ENCODE peak calls at places on chromosomes 13 and 19, in seven cellular contexts. X is tibial artery, Q is osteoblast, E is suprapubic skin, S is pancreas, A is breast epithelium, G is iPS DF 6.9. I is an unnamed sample.
A peak's percentile ranks its signal among the peaks of the same experiment; 100 is the strongest.

GRCh38 chr13:24281188-24282008 is 28.0 kb upstream of the C1QTNF9 start:
- DNase-seq in A (no peak), Q (no peak), E (no peak), X (no peak), S (no peak), G (no peak), I (no peak)

GRCh38 chr13:43546260-43546659 is 240.5 kb downstream of the ENOX1 start:
- DNase-seq in E (no peak), Q (no peak), A (no peak), X (no peak), G (no peak), S (no peak), I (no peak)

GRCh38 chr13:34682406-34682805 is 259.7 kb upstream of the NBEA start:
- DNase-seq in G (no peak), A (no peak), Q (no peak), X (no peak), S (no peak), E (no peak), I (no peak)

GRCh38 chr13:110119943-110120905 is 186.7 kb downstream of the COL4A1 start:
- DNase-seq in X (no peak), Q (no peak), G (no peak), A (no peak), S (no peak), E (no peak), I (no peak)

GRCh38 chr13:44281252-44282000 is 92.2 kb upstream of the SERP2 start:
- DNase-seq in E (no peak), G (no peak), X (no peak), Q (no peak), S (no peak), A (no peak), I (no peak)

GRCh38 chr19:9070066-9070465 is 16.8 kb upstream of the OR1M1 start:
- DNase-seq in X (no peak), A (no peak), G (no peak), S (no peak), Q (no peak), E (no peak), I (no peak)

GRCh38 chr19:48636859-48637448 is at the start of gene DBP:
- DNase-seq in Q (peak; percentile 92), E (no peak), G (no peak), S (peak; percentile 76), A (no peak), X (peak; percentile 87), I (no peak)

GRCh38 chr19:28492616-28493015 is 720.3 kb downstream of the UQCRFS1 start:
- DNase-seq in G (no peak), S (no peak), Q (no peak), X (no peak), A (no peak), E (no peak), I (no peak)

GRCh38 chr13:45975337-45975736 is 77.2 kb downstream of the ZC3H13 start:
- DNase-seq in E (no peak), G (no peak), Q (no peak), S (no peak), A (no peak), X (no peak), I (no peak)

GRCh38 chr13:51501592-51502205 is 48.9 kb upstream of the INTS6 start:
- DNase-seq in E (no peak), Q (no peak), A (no peak), G (no peak), S (no peak), X (no peak), I (no peak)

GRCh38 chr19:6220385-6221191 is 59.2 kb downstream of the MLLT1 start:
- DNase-seq in E (no peak), G (no peak), Q (peak; percentile 99), A (no peak), S (no peak), X (peak; percentile 86), I (no peak)

GRCh38 chr13:61685683-61686013 is 270.0 kb upstream of the PCDH20 start:
- DNase-seq in Q (no peak), E (no peak), G (peak; percentile 20), X (no peak), S (no peak), A (no peak), I (no peak)

GRCh38 chr19:45526143-45526542 is 18.9 kb downstream of the VASP start:
- DNase-seq in Q (peak; percentile 96), G (peak; percentile 88), E (no peak), S (no peak), A (no peak), X (peak; percentile 85), I (peak; percentile 36)

GRCh38 chr13:75161804-75162203 is 320.2 kb downstream of the TBC1D4 start:
- DNase-seq in A (no peak), Q (no peak), X (no peak), G (no peak), E (no peak), S (no peak), I (no peak)

GRCh38 chr13:39364797-39365468 is 238.1 kb downstream of the LHFPL6 start:
- DNase-seq in S (no peak), G (no peak), E (no peak), X (no peak), A (no peak), Q (no peak), I (no peak)

GRCh38 chr13:88074794-88075509 is 403.8 kb downstream of the SLITRK5 start:
- DNase-seq in Q (no peak), A (no peak), S (no peak), G (no peak), E (peak; percentile 61), X (no peak), I (no peak)

GRCh38 chr19:5961969-5962945 is 15.7 kb downstream of the RANBP3 start:
- DNase-seq in Q (peak; percentile 91), A (peak; percentile 64), E (no peak), G (no peak), X (no peak), S (peak; percentile 74), I (no peak)

GRCh38 chr13:51000576-51001260 is 91.1 kb downstream of the RNASEH2B start:
- DNase-seq in S (no peak), Q (no peak), G (no peak), E (no peak), A (no peak), X (no peak), I (no peak)

GRCh38 chr19:6743071-6743470 is 3.6 kb downstream of the TRIP10 start:
- DNase-seq in G (no peak), A (no peak), E (no peak), Q (peak; percentile 68), S (no peak), X (no peak), I (no peak)

GRCh38 chr19:54459282-54460229 is 4.0 kb downstream of the LENG9 start:
- DNase-seq in X (no peak), G (no peak), Q (peak; percentile 76), E (peak; percentile 69), A (no peak), S (peak; percentile 67), I (no peak)

GRCh38 chr13:104993708-104994107 is 1541.8 kb downstream of the EFNB2 start:
- DNase-seq in A (no peak), G (no peak), X (no peak), E (no peak), Q (no peak), S (no peak), I (no peak)

GRCh38 chr19:30877591-30878230 is 471.5 kb downstream of the TSHZ3 start:
- DNase-seq in Q (no peak), A (no peak), X (peak; percentile 70), E (no peak), S (no peak), G (no peak), I (no peak)
- H3K27ac ChIP-seq in Q (no peak overlapping the region), A (no peak overlapping the region), X (no peak overlapping the region), E (no peak overlapping the region), S (no peak overlapping the region), G (no peak overlapping the region), I (no peak overlapping the region)

DNA sequence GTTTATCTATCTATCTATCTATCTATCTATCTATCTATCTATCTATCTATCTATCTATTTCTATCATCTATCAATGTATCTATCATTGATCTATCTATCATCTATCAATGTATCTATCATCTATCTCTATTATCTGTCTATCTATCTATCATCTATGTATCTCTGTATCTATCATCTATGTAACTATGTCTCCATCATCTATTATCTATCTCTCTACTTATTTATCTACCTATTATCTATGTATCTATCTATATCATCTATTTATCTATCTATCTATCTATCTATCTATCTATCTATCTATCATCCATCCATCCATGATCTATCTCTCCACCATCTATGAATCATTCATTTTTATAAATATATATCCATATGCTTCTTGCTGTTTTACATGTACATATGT is 15.8 kb downstream of the CYP4F3 start:
- DNase-seq in G (no peak), S (no peak), Q (no peak), E (no peak), X (no peak), A (no peak), I (no peak)
- H3K27ac ChIP-seq in G (no peak overlapping the region), S (no peak overlapping the region), Q (no peak overlapping the region), E (no peak overlapping the region), X (no peak overlapping the region), A (no peak overlapping the region), I (no peak overlapping the region)

GRCh38 chr13:114012141-114012540 is 38.3 kb upstream of the C13orf46 start:
- DNase-seq in A (no peak), G (no peak), E (no peak), X (no peak), Q (no peak), S (no peak), I (no peak)

GRCh38 chr13:114012921-114013320 is 39.0 kb upstream of the C13orf46 start:
- DNase-seq in X (no peak), S (no peak), A (no peak), E (no peak), G (no peak), Q (no peak), I (no peak)

GRCh38 chr13:114010401-114011101 is 36.7 kb upstream of the C13orf46 start:
- DNase-seq in S (no peak), G (no peak), E (peak; percentile 56), Q (no peak), X (peak; percentile 57), A (no peak), I (no peak)

GRCh38 chr13:114009590-114010400 is 35.9 kb upstream of the C13orf46 start:
- DNase-seq in X (peak; percentile 55), A (no peak), S (no peak), Q (no peak), G (no peak), E (peak; percentile 62), I (no peak)

GRCh38 chr13:114011226-114011625 is 37.4 kb upstream of the C13orf46 start:
- DNase-seq in E (peak; percentile 49), X (no peak), G (no peak), A (no peak), S (no peak), Q (peak; percentile 94), I (no peak)
- H3K27ac ChIP-seq in E (no peak overlapping the region), X (no peak overlapping the region), G (no peak overlapping the region), A (no peak overlapping the region), S (no peak overlapping the region), Q (no peak overlapping the region), I (no peak overlapping the region)

GRCh38 chr19:49795615-49796014 is 17.5 kb downstream of the FUZ start:
- DNase-seq in E (no peak), G (no peak), S (no peak), X (no peak), A (no peak), Q (no peak), I (no peak)

GRCh38 chr19:49791776-49792445 is 21.2 kb downstream of the FUZ start:
- DNase-seq in G (no peak), S (no peak), E (no peak), Q (peak; percentile 50), A (no peak), X (no peak), I (no peak)

GRCh38 chr19:49790866-49791265 is 22.2 kb downstream of the FUZ start:
- DNase-seq in G (no peak), E (no peak), Q (peak; percentile 58), S (no peak), X (peak; percentile 60), A (no peak), I (no peak)

GRCh38 chr19:49792829-49793560 is 20.1 kb downstream of the FUZ start:
- DNase-seq in G (no peak), X (peak; percentile 57), Q (peak; percentile 47), A (no peak), E (no peak), S (no peak), I (no peak)

GRCh38 chr19:49793561-49793840 is 19.6 kb downstream of the FUZ start:
- DNase-seq in Q (peak; percentile 77), A (no peak), G (no peak), S (no peak), E (no peak), X (no peak), I (no peak)
- H3K27ac ChIP-seq in Q (no peak overlapping the region), A (no peak overlapping the region), G (no peak overlapping the region), S (no peak overlapping the region), E (no peak overlapping the region), X (no peak overlapping the region), I (peak overlapping the region; percentile 26)

I was measured in caudate nucleus.